ENCODE peak calls at places on chromosomes 4 and X, in nine cellular contexts. E is kidney; H is aorta; F is thoracic aorta; N is spleen; L is OCI-LY7; A is transverse colon; X is naive thymus-derived CD4-positive, alpha-beta T cell; Y is upper lobe of right lung. B is an unnamed sample. For H3K36me3 and H3K4me1, the result is how much of the 10 kb centered on the place peaks cover.

GRCh38 chr4:61443813-61444510 is 243.8 kb downstream of the ADGRL3 start:
- DNase-seq in L (no peak), Y (no peak), E (no peak), F (no peak), X (no peak), N (no peak), A (no peak), H (no peak), B (no peak)

GRCh38 chr4:155659168-155659567 is 7.5 kb upstream of the GUCY1A1 start:
- DNase-seq in N (no peak), A (no peak), Y (no peak), L (no peak), X (no peak), E (no peak), H (no peak), F (no peak), B (no peak)

GRCh38 chrX:132041016-132041415 is 17.9 kb downstream of the STK26 start:
- DNase-seq in H (no peak), E (no peak), L (no peak), Y (no peak), F (no peak), A (no peak), N (no peak), X (no peak), B (no peak)

GRCh38 chr4:476501-476900 is 22.5 kb downstream of the ZNF721 start:
- DNase-seq in L (no peak), N (no peak), A (no peak), H (no peak), F (no peak), E (no peak), Y (no peak), X (no peak), B (no peak)

GRCh38 chr4:140884431-140885058 is 128.4 kb upstream of the TBC1D9 start:
- DNase-seq in A (peak), N (no peak), E (no peak), X (peak), H (no peak), L (peak), F (no peak), Y (no peak), B (peak)

GRCh38 chrX:14095702-14096101 is 66.0 kb upstream of the GEMIN8 start:
- DNase-seq in E (no peak), Y (no peak), F (no peak), A (peak), N (no peak), X (peak), H (no peak), L (peak), B (peak)

GRCh38 chr4:11042760-11043159 is 358.2 kb upstream of the CLNK start:
- DNase-seq in N (no peak), F (no peak), L (no peak), E (no peak), A (no peak), Y (no peak), H (no peak), X (no peak), B (peak)

GRCh38 chrX:7987160-7987992 is 60.2 kb upstream of the PNPLA4 start:
- DNase-seq in X (no peak), N (no peak), F (no peak), A (no peak), H (no peak), L (peak), Y (no peak), E (no peak), B (no peak)

GRCh38 chr4:148782284-148782683 is 340.1 kb upstream of the NR3C2 start:
- DNase-seq in L (no peak), H (no peak), X (no peak), Y (no peak), N (no peak), F (no peak), E (no peak), A (no peak), B (no peak)

GRCh38 chr4:3810796-3811485 is 44.8 kb downstream of the ADRA2C start:
- DNase-seq in F (no peak), A (no peak), X (no peak), Y (no peak), N (no peak), H (peak), E (peak), L (no peak), B (no peak)

GRCh38 chr4:69858683-69859082 is 1.3 kb downstream of the SULT1E1 start:
- DNase-seq in H (no peak), L (no peak), F (no peak), Y (no peak), E (no peak), N (no peak), A (no peak), X (no peak), B (peak)

GRCh38 chr4:95910749-95911148 is 70.9 kb downstream of the PDHA2 start:
- DNase-seq in L (no peak), N (no peak), A (no peak), X (no peak), Y (no peak), F (no peak), H (no peak), E (no peak), B (no peak)

GRCh38 chr4:169799260-169799659 is 41.5 kb upstream of the HPF1 start:
- DNase-seq in E (no peak), L (no peak), X (no peak), N (no peak), Y (no peak), A (no peak), H (no peak), F (no peak), B (no peak)

GRCh38 chr4:59455751-59456150 is 1744.4 kb upstream of the ADGRL3 start:
- DNase-seq in N (no peak), X (no peak), A (no peak), F (no peak), E (no peak), H (no peak), L (no peak), Y (no peak), B (no peak)

GRCh38 chr4:76687730-76688441 is 210.1 kb downstream of the SOWAHB start:
- DNase-seq in E (no peak), L (no peak), H (no peak), X (no peak), N (no peak), F (no peak), Y (no peak), A (no peak), B (peak)

GRCh38 chr4:17142232-17142711 is 243.8 kb upstream of the LDB2 start:
- DNase-seq in N (no peak), H (no peak), F (no peak), A (no peak), X (no peak), E (no peak), L (no peak), Y (no peak), B (no peak)

GRCh38 chr4:185512516-185512915 is 22.8 kb downstream of the PDLIM3 start:
- DNase-seq in X (no peak), E (no peak), Y (no peak), A (no peak), L (no peak), N (no peak), H (no peak), F (no peak), B (no peak)

GRCh38 chr4:2266181-2266580 is 4.3 kb upstream of the MXD4 start:
- DNase-seq in Y (peak), L (no peak), H (peak), N (no peak), X (no peak), A (no peak), E (no peak), F (no peak), B (no peak)

GRCh38 chr4:25814323-25814722 is 48.5 kb downstream of the SEL1L3 start:
- DNase-seq in H (peak), F (peak), L (no peak), A (peak), Y (peak), X (no peak), E (no peak), N (no peak), B (peak)

GRCh38 chr4:31089815-31090214 is 369.6 kb downstream of the PCDH7 start:
- DNase-seq in A (no peak), X (no peak), N (no peak), H (no peak), E (no peak), Y (peak), L (no peak), F (no peak), B (peak)

GRCh38 chrX:150845091-150845490 is 53.4 kb downstream of the CD99L2 start:
- DNase-seq in E (no peak), A (no peak), N (no peak), Y (no peak), X (no peak), H (no peak), F (no peak), L (no peak), B (no peak)

GRCh38 chr4:61336488-61336887 is 136.4 kb downstream of the ADGRL3 start:
- DNase-seq in F (no peak), X (no peak), H (no peak), N (no peak), L (no peak), A (no peak), Y (no peak), E (no peak), B (no peak)

GRCh38 chr4:141046255-141046654 is 87.0 kb downstream of the RNF150 start:
- DNase-seq in Y (no peak), F (no peak), N (no peak), A (no peak), H (no peak), X (no peak), L (no peak), E (no peak), B (no peak)

GRCh38 chrX:19886375-19886774 is 1.0 kb downstream of the SH3KBP1 start:
- DNase-seq in F (no peak), N (no peak), L (no peak), H (no peak), A (no peak), E (no peak), Y (no peak), X (no peak), B (no peak)

GRCh38 chrX:23900220-23900797 is 7.4 kb downstream of the APOO start:
- DNase-seq in A (no peak), H (no peak), E (no peak), X (no peak), Y (no peak), F (no peak), L (no peak), N (no peak), B (peak)

GRCh38 chr4:9703391-9703790 is 78.0 kb upstream of the DRD5 start:
- DNase-seq in A (peak), L (peak), N (no peak), Y (peak), F (no peak), E (no peak), H (peak), X (peak), B (peak)

GRCh38 chrX:70426286-70427278 is 3.5 kb downstream of the GDPD2 start:
- DNase-seq in L (no peak), E (no peak), H (no peak), F (no peak), A (no peak), N (no peak), X (no peak), Y (no peak), B (no peak)

GRCh38 chr4:74114234-74114633 is 15.2 kb upstream of the CXCL2 start:
- DNase-seq in Y (no peak), F (no peak), H (no peak), N (no peak), L (no peak), X (no peak), A (no peak), E (no peak), B (no peak)

GRCh38 chrX:78769356-78769755 is 21.8 kb downstream of the LPAR4 start:
- DNase-seq in F (no peak), Y (no peak), E (no peak), A (no peak), L (no peak), N (no peak), H (no peak), X (no peak), B (no peak)

GRCh38 chr4:159902648-159903047 is 799.8 kb downstream of the RAPGEF2 start:
- DNase-seq in L (no peak), N (no peak), H (no peak), E (no peak), Y (no peak), X (no peak), A (no peak), F (no peak), B (no peak)

GRCh38 chr4:70505152-70505748 is 13.1 kb upstream of the AMTN start:
- DNase-seq in N (peak), A (peak), H (no peak), Y (peak), L (peak), F (no peak), E (peak), X (peak), B (peak)

GRCh38 chr4:3611778-3612177 is 79.6 kb upstream of the LRPAP1 start:
- DNase-seq in F (no peak), Y (peak), A (no peak), H (no peak), X (no peak), N (peak), L (no peak), E (peak), B (no peak)

GRCh38 chrX:23901805-23902204 is 5.9 kb downstream of the APOO start:
- DNase-seq in L (peak), X (no peak), H (no peak), Y (no peak), N (no peak), A (peak), F (peak), E (no peak), B (peak)

GRCh38 chrX:9977642-9978041 is 10.5 kb downstream of the CLDN34 start:
- DNase-seq in E (no peak), Y (no peak), H (no peak), L (no peak), N (no peak), F (no peak), X (no peak), A (no peak), B (peak)

GRCh38 chr4:39021631-39022030 is 10.6 kb downstream of the TMEM156 start:
- DNase-seq in X (no peak), N (no peak), E (no peak), Y (no peak), A (no peak), L (no peak), H (no peak), F (no peak), B (no peak)
- H3K36me3 ChIP-seq in X (under half), N (under half), E (under half), Y (under half), A (under half), L (under half), H (under half), F (under half), B (under half)

GRCh38 chrX:40279091-40279430 is 181.3 kb upstream of the BCOR start:
- DNase-seq in F (no peak), N (peak), E (no peak), A (no peak), Y (no peak), L (no peak), H (no peak), X (no peak), B (no peak)
- H3K4me1 ChIP-seq in F (under half), N (under half), E (under half), A (under half), Y (under half), L (under half), H (under half), X (under half), B (under half)

DNA sequence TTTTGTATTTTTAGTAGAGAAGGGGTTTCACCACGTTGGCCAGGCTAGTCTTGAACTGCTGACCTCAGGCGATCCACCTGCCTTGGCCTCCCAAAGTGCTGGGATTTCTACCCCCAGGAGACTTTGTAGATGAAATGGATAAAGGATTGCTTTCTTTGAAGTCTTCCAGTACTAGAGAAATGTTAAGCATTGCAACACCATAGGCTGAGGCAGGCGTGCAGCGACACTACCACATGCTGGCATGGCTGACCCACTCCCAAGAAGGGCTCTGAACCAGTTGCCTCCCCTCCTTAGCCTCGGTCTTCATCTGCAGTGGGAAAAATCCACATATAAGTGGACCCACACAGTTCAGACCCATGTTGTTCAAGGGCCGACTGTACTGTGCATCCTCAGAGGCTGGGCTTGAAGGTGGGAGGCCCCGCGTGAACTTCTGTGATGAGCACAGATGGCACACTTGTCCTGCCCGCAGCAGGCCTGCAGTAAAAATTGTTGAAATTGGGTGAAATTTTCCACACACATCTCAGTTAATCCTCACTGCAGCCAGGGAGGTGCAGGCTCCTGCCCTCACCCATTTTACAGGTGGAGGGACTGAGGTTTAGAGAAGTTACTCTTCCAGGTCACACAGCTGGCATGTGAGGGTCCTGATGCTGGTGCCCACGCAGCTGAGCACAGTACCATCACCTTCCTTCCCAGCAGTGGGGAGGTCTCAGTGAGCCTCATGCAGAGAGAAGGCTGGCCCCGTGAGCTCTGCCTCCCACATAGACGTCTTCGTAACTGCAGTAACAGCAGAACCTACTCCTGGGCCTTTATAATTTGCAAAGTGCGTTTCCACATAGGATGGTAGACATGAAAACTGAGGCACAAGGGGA is 35.5 kb downstream of the HTRA3 start:
- DNase-seq in X (no peak), F (no peak), Y (no peak), A (no peak), E (no peak), N (peak), L (no peak), H (peak), B (no peak)
- H3K27ac ChIP-seq in X (no peak), F (no peak), Y (no peak), A (no peak), E (no peak), N (no peak), L (no peak), H (no peak), B (no peak)

DNA sequence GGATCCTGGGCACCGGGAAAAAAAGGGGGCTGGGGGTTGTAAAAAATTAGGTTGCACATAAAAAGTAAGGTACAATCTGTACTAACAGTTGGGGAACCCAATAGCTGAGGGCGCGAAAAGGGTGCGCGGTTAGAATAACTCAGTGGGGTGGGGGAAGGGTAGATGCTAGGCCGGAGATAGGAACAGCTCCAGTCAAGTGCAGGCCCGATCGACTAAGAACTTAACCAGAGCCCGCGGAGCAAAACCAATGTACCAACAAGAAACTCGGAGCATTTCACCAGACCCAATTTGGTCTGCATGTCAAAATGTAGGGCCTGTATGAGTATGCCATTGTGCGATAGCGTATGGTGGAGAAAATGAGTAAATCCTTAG is 1.3 kb downstream of the HNRNPD start:
- DNase-seq in F (no peak), H (no peak), X (peak), Y (no peak), A (peak), L (peak), E (no peak), N (peak), B (peak)
- H3K36me3 ChIP-seq in F (under half), H (under half), X (under half), Y (under half), A (under half), L (half or more), E (under half), N (under half), B (under half)

GRCh38 chr4:89296399-89296798 is 11.2 kb downstream of the GPRIN3 start:
- DNase-seq in E (no peak), X (no peak), N (no peak), L (no peak), Y (no peak), H (no peak), A (no peak), F (no peak), B (peak)

GRCh38 chr4:89298788-89299152 is 8.8 kb downstream of the GPRIN3 start:
- DNase-seq in A (no peak), H (no peak), E (no peak), Y (no peak), F (no peak), L (peak), X (no peak), N (no peak), B (no peak)

GRCh38 chr4:89299153-89299789 is 8.3 kb downstream of the GPRIN3 start:
- DNase-seq in Y (no peak), X (no peak), A (no peak), H (no peak), N (no peak), E (no peak), F (no peak), L (peak), B (peak)

GRCh38 chr4:89296871-89297270 is 10.7 kb downstream of the GPRIN3 start:
- DNase-seq in F (no peak), Y (no peak), L (no peak), H (no peak), E (no peak), A (no peak), N (no peak), X (no peak), B (peak)

GRCh38 chr4:89298160-89298559 is 9.4 kb downstream of the GPRIN3 start:
- DNase-seq in H (no peak), N (no peak), Y (no peak), L (peak), F (no peak), E (no peak), A (peak), X (no peak), B (peak)
- H3K4me1 ChIP-seq in H (under half), N (under half), Y (under half), L (half or more), F (under half), E (under half), A (under half), X (half or more), B (under half)

DNA sequence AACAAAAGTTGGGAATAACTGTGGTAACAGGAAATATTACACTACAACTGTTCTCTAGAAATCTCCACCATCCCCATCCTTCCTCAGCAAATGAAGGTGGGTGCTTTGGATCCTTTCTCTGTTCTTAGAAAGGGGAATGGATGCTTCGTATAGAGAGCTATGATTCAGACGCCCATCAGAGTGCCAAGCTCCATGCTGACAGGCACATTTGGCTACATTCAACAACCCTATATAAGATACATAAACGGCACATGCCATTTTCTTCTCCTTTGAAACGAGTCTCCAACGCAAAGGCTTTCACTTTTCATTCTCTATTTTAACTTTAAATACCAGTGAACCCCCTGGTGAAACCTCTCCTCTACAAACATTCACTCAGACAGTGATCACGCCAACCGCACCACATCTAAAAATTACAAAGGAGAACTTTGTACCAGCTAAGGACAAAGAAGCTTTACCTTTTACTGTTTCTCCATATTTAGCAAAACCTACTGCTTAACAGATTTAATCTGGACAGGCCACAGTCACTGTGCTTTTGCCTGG is 172.5 kb downstream of the TSPAN5 start:
- DNase-seq in E (no peak), A (no peak), F (no peak), X (no peak), Y (no peak), L (no peak), N (no peak), H (no peak), B (no peak)
- H3K27ac ChIP-seq in E (no peak), A (no peak), F (no peak), X (no peak), Y (no peak), L (no peak), N (no peak), H (no peak), B (no peak)

GRCh38 chr4:6876440-6876839 is 33.2 kb upstream of the TBC1D14 start:
- DNase-seq in X (no peak), Y (no peak), H (no peak), A (no peak), N (no peak), L (no peak), E (no peak), F (no peak), B (no peak)
- H3K36me3 ChIP-seq in X (under half), Y (half or more), H (under half), A (under half), N (half or more), L (under half), E (half or more), F (half or more), B (under half)

B was measured in small intestine.